ENCODE peak calls at places on chromosome 16, in six cellular contexts. N is Peyer's patch, Z is mesendoderm, B is cardiac muscle cell, K is testis, R is breast epithelium. Y is an unnamed sample.

GRCh38 chr16:87854053-87854906 is 15.0 kb downstream of the SLC7A5 start:
- DNase-seq in R (no peak), B (no peak), Z (no peak), N (no peak), K (peak; percentile 82), Y (no peak)

GRCh38 chr16:67400901-67401300 is 7.6 kb upstream of the TPPP3 start:
- DNase-seq in Z (no peak), B (no peak), R (no peak), N (no peak), K (no peak), Y (no peak)

GRCh38 chr16:20485408-20485807 is 34.1 kb downstream of the ACSM2A start:
- DNase-seq in N (no peak), K (no peak), R (no peak), Z (no peak), B (no peak), Y (no peak)

GRCh38 chr16:85667841-85668413 is 20.8 kb downstream of the GINS2 start:
- DNase-seq in N (peak; percentile 40), K (no peak), B (no peak), Z (no peak), R (no peak), Y (no peak)

GRCh38 chr16:28499854-28500253 is 5.4 kb downstream of the APOBR start:
- DNase-seq in B (no peak), N (no peak), R (no peak), Z (peak; percentile 8), K (no peak), Y (no peak)

GRCh38 chr16:70685061-70685937 is 554 bp downstream of the MTSS2 start:
- DNase-seq in N (no peak), K (no peak), R (no peak), B (peak; percentile 42), Z (peak; percentile 28), Y (no peak)

GRCh38 chr16:87233928-87234327 is 83.3 kb downstream of the C16orf95 start:
- DNase-seq in R (no peak), Z (peak; percentile 60), K (no peak), B (peak; percentile 68), N (no peak), Y (no peak)

GRCh38 chr16:82331974-82332750 is 162.1 kb upstream of the MPHOSPH6 start:
- DNase-seq in N (no peak), K (no peak), Z (peak; percentile 51), R (no peak), B (no peak), Y (no peak)

GRCh38 chr16:53154513-53154912 is 99.7 kb downstream of the CHD9 start:
- DNase-seq in Z (no peak), K (no peak), R (no peak), B (peak; percentile 11), N (no peak), Y (no peak)

GRCh38 chr16:88331989-88332920 is 50.5 kb upstream of the ZNF469 start:
- DNase-seq in R (peak; percentile 97), N (no peak), B (peak; percentile 99), Z (peak; percentile 8), K (peak; percentile 83), Y (no peak)

GRCh38 chr16:14585287-14585686 is 44.8 kb downstream of the PARN start:
- DNase-seq in Z (no peak), N (no peak), B (no peak), K (no peak), R (no peak), Y (no peak)

GRCh38 chr16:8087597-8088279 is 502.6 kb downstream of the TMEM114 start:
- DNase-seq in N (no peak), Z (no peak), R (no peak), K (no peak), B (no peak), Y (no peak)

GRCh38 chr16:20781697-20782096 is 17.9 kb downstream of the ACSM3 start:
- DNase-seq in R (no peak), N (no peak), K (no peak), Z (no peak), B (no peak), Y (no peak)

GRCh38 chr16:1439058-1439698 is 5.2 kb downstream of the CCDC154 start:
- DNase-seq in K (no peak), B (no peak), N (no peak), Z (no peak), R (no peak), Y (no peak)
- H3K4me3 ChIP-seq in K (no peak overlapping the region), B (no peak overlapping the region), N (no peak overlapping the region), Z (no peak overlapping the region), R (no peak overlapping the region), Y (no peak overlapping the region)

DNA sequence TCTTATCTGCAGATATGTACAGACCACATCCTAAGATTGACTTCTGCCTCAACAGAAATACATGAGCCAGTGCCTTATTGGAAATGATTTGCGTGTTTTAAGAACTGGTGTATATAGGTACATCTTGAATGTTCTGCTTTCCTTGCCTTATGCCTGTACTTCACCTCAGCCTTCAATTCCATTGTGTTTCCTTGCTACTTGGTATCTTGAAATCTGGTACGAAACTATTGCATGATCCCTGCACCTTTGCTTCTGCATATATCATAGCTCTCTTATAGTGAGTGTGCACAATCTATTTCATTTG is 1.5 kb downstream of the ATF7IP2 start:
- DNase-seq in B (no peak), K (no peak), Z (no peak), N (no peak), R (no peak), Y (no peak)
- H3K4me3 ChIP-seq in B (peak overlapping the region; percentile 62), K (peak overlapping the region; percentile 84), Z (peak overlapping the region; percentile 2), N (no peak overlapping the region), R (peak overlapping the region; percentile 62), Y (peak overlapping the region; percentile 89)

DNA sequence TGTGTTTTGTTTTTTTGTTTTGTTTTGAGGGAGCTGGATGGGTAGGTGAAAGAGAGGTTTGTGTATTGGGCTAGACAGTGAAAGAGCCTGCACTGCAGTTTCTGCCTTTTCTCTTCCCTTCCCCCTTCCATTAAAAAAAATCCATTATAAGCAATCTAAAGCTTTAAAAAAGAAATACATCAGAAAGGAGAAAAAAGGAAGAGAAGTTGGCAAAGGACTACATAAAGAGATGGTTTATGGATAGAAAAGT is 10.7 kb upstream of the EEF2K start:
- DNase-seq in K (no peak), R (no peak), N (no peak), Z (no peak), B (no peak), Y (no peak)
- H3K4me3 ChIP-seq in K (peak overlapping the region; percentile 66), R (peak overlapping the region; percentile 56), N (peak overlapping the region; percentile 46), Z (no peak overlapping the region), B (no peak overlapping the region), Y (peak overlapping the region; percentile 18)

GRCh38 chr16:79365687-79366086 is 234.8 kb downstream of the MAF start:
- DNase-seq in N (no peak), B (no peak), R (no peak), K (no peak), Z (no peak), Y (no peak)
- H3K4me3 ChIP-seq in N (no peak overlapping the region), B (no peak overlapping the region), R (no peak overlapping the region), K (no peak overlapping the region), Z (no peak overlapping the region), Y (no peak overlapping the region)

GRCh38 chr16:2156849-2157224 is 1.3 kb downstream of the TRAF7 start:
- DNase-seq in R (no peak), Z (no peak), K (no peak), N (no peak), B (no peak), Y (no peak)
- H3K4me3 ChIP-seq in R (peak overlapping the region; percentile 90), Z (peak overlapping the region; percentile 96), K (no peak overlapping the region), N (peak overlapping the region; percentile 93), B (peak overlapping the region; percentile 91), Y (peak overlapping the region; percentile 91)

DNA sequence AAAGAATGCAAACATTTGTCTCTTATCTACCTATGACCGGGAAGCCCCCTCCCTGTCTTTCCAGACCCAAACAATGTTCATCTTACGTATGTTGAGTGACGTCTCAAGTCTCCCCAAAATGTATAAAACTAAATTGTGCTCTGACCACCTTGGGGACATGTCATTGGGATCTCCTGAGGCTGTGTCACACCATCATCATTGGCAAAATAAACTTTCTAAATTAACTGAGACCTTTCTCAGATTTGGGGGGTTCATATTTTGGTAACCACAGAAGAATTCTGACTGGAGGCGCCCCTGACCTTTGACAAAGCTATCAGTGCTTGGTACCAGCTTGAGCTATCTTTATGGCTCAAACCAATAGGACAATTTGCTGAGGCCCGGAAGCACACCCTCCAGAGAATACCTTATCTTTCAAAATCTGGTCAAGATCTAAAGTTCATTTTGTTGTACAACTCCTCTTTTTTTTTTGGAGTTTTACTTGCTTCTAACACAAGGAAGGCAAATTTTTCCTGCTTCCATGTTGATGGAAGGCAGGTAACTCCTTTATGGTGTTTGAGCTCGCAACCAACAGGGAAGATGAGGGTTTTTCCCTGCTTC is 2.5 kb upstream of the LDHD start:
- DNase-seq in N (no peak), Z (no peak), K (no peak), B (no peak), R (no peak), Y (no peak)
- H3K4me3 ChIP-seq in N (no peak overlapping the region), Z (no peak overlapping the region), K (no peak overlapping the region), B (no peak overlapping the region), R (no peak overlapping the region), Y (no peak overlapping the region)

DNA sequence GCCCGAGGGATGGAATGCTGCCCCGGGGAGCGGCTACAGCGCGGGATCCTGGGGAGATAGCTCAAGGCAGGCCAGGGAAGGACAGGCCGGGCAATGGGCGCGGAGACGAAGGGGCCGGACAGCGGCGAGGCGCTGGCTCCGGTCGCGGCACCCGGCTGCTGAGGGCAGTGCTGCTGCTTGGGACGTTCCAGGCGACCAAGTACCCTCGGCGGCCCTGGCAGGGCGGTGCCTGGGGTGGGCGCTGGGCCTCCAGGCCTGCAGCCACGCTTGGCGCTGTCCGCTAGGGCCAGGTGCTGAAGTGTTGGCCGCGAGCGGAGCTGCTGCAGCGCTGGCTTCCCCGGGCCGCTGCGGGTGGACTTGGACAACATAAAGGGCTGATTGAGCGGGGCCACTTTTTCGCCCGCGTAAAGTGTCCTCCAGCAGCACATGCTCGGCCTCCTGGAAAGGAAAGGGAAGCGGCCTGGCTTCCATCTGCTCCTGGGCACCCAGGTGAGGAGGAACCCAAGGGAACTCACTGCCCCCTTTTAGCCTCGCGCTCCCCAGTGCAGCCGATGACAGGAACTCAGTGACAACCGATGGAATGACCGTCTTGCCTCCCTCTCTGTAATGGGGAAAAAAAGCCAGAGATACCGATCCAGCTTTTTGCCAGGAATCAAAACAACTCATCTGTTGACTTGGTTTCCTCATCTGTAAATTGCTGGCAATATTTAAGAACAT is 23.7 kb downstream of the CLEC3A start:
- DNase-seq in Z (peak; percentile 91), R (no peak), B (peak; percentile 68), K (peak; percentile 75), N (peak; percentile 56), Y (no peak)
- H3K4me3 ChIP-seq in Z (no peak overlapping the region), R (no peak overlapping the region), B (no peak overlapping the region), K (no peak overlapping the region), N (no peak overlapping the region), Y (no peak overlapping the region)

GRCh38 chr16:27242398-27242797 is 26.2 kb downstream of the NSMCE1 start:
- DNase-seq in K (no peak), R (no peak), Z (no peak), N (no peak), B (no peak), Y (no peak)

GRCh38 chr16:27244363-27244755 is 24.2 kb downstream of the NSMCE1 start:
- DNase-seq in N (no peak), Z (no peak), B (no peak), K (peak; percentile 7), R (no peak), Y (no peak)

GRCh38 chr16:27241658-27242057 is 26.9 kb downstream of the NSMCE1 start:
- DNase-seq in R (no peak), B (no peak), K (peak; percentile 11), N (no peak), Z (no peak), Y (no peak)

GRCh38 chr16:27243725-27244362 is 24.7 kb downstream of the NSMCE1 start:
- DNase-seq in R (no peak), B (no peak), Z (no peak), N (no peak), K (peak; percentile 10), Y (no peak)

GRCh38 chr16:27242868-27243590 is 25.5 kb downstream of the NSMCE1 start:
- DNase-seq in Z (no peak), R (no peak), N (no peak), K (peak; percentile 40), B (peak; percentile 86), Y (no peak)
- H3K4me3 ChIP-seq in Z (no peak overlapping the region), R (no peak overlapping the region), N (peak overlapping the region; percentile 4), K (no peak overlapping the region), B (no peak overlapping the region), Y (no peak overlapping the region)